ENCODE peak calls at places on chromosomes 12 and 14, in ten cellular contexts. One of them, this sample, is unnamed.
A peak's percentile ranks its signal among the peaks of the same experiment; 100 is the strongest.

GRCh38 chr12:55073043-55074022 is 52.9 kb upstream of the OR9K2 start:
- DNase-seq in transverse colon: peak; percentile 72
- DNase-seq in ovary: peak; percentile 63
- DNase-seq in heart left ventricle: peak; percentile 63
- DNase-seq in SJSA1: peak; percentile 16
- DNase-seq in stomach: peak; percentile 72
- DNase-seq in left lung: peak; percentile 63
- DNase-seq in small intestine: peak; percentile 63
- DNase-seq in uterus: peak; percentile 50
- DNase-seq in GM23248: peak; percentile 78
- DNase-seq in this sample: peak; percentile 66

GRCh38 chr12:42407306-42407705 is 81.3 kb downstream of the PPHLN1 start:
- DNase-seq in small intestine: no peak
- DNase-seq in uterus: no peak
- DNase-seq in transverse colon: no peak
- DNase-seq in stomach: no peak
- DNase-seq in left lung: no peak
- DNase-seq in GM23248: peak; percentile 18
- DNase-seq in heart left ventricle: no peak
- DNase-seq in SJSA1: no peak
- DNase-seq in ovary: no peak
- DNase-seq in this sample: no peak

GRCh38 chr12:105099355-105099754 is 8.2 kb upstream of the WASHC4 start:
- DNase-seq in uterus: no peak
- DNase-seq in transverse colon: no peak
- DNase-seq in heart left ventricle: no peak
- DNase-seq in SJSA1: no peak
- DNase-seq in left lung: no peak
- DNase-seq in ovary: no peak
- DNase-seq in stomach: no peak
- DNase-seq in GM23248: no peak
- DNase-seq in small intestine: no peak
- DNase-seq in this sample: no peak

GRCh38 chr14:105492966-105493871 is 2.2 kb downstream of the TEDC1 start:
- DNase-seq in GM23248: no peak
- DNase-seq in transverse colon: no peak
- DNase-seq in small intestine: no peak
- DNase-seq in left lung: peak; percentile 34
- DNase-seq in SJSA1: no peak
- DNase-seq in heart left ventricle: no peak
- DNase-seq in uterus: peak; percentile 18
- DNase-seq in ovary: no peak
- DNase-seq in stomach: no peak
- DNase-seq in this sample: no peak

GRCh38 chr14:42533476-42533875 is 926.8 kb downstream of the LRFN5 start:
- DNase-seq in small intestine: no peak
- DNase-seq in SJSA1: no peak
- DNase-seq in ovary: no peak
- DNase-seq in left lung: no peak
- DNase-seq in stomach: no peak
- DNase-seq in GM23248: no peak
- DNase-seq in uterus: no peak
- DNase-seq in transverse colon: no peak
- DNase-seq in heart left ventricle: no peak
- DNase-seq in this sample: no peak

GRCh38 chr14:60845523-60845922 is 111.0 kb downstream of the MNAT1 start:
- DNase-seq in heart left ventricle: no peak
- DNase-seq in SJSA1: no peak
- DNase-seq in GM23248: no peak
- DNase-seq in uterus: no peak
- DNase-seq in transverse colon: no peak
- DNase-seq in small intestine: no peak
- DNase-seq in ovary: no peak
- DNase-seq in left lung: no peak
- DNase-seq in stomach: no peak
- DNase-seq in this sample: no peak

GRCh38 chr14:51869426-51870113 is 9.2 kb downstream of the GNG2 start:
- DNase-seq in SJSA1: no peak
- DNase-seq in stomach: no peak
- DNase-seq in ovary: no peak
- DNase-seq in small intestine: no peak
- DNase-seq in uterus: no peak
- DNase-seq in heart left ventricle: no peak
- DNase-seq in left lung: no peak
- DNase-seq in GM23248: no peak
- DNase-seq in transverse colon: no peak
- DNase-seq in this sample: no peak

GRCh38 chr12:42192258-42192657 is 45.8 kb downstream of the YAF2 start:
- DNase-seq in uterus: no peak
- DNase-seq in ovary: no peak
- DNase-seq in SJSA1: no peak
- DNase-seq in heart left ventricle: no peak
- DNase-seq in left lung: no peak
- DNase-seq in transverse colon: no peak
- DNase-seq in small intestine: no peak
- DNase-seq in GM23248: no peak
- DNase-seq in stomach: no peak
- DNase-seq in this sample: no peak

GRCh38 chr12:133037207-133038005 is at the start of gene ZNF84:
- DNase-seq in small intestine: peak; percentile 99
- DNase-seq in transverse colon: peak; percentile 96
- DNase-seq in SJSA1: peak; percentile 77
- DNase-seq in ovary: peak; percentile 95
- DNase-seq in GM23248: peak; percentile 99
- DNase-seq in left lung: peak; percentile 98
- DNase-seq in stomach: peak; percentile 96
- DNase-seq in heart left ventricle: peak; percentile 97
- DNase-seq in uterus: peak; percentile 94
- DNase-seq in this sample: peak; percentile 98

DNA sequence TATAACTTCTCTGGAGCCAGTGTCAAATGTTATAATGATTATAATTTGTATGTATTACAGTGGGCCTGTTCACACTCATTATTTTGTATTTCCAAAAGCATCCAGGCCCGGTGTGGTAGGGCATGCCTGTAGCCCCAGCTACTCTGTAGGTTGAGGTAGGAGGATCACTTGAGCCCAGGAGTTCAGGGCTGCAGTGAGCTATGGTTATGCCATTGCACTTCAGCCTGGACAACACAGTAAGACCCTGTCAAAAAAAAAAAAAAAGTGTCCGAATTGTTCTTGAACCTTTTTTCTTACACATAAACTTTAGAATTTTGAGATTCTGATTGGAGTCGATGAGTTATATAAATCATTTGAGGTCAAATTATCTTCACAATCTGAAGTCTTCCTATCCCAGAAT is 1.0 kb downstream of the ZNF84 start:
- DNase-seq in stomach: no peak
- DNase-seq in left lung: no peak
- DNase-seq in heart left ventricle: no peak
- DNase-seq in uterus: no peak
- DNase-seq in small intestine: no peak
- DNase-seq in transverse colon: no peak
- DNase-seq in SJSA1: no peak
- DNase-seq in GM23248: peak; percentile 6
- DNase-seq in ovary: no peak
- DNase-seq in this sample: no peak
- H3K9me3 ChIP-seq in stomach: peaks cover 75% of the 10 kb centered on the region
- H3K9me3 ChIP-seq in left lung: no peaks in the 10 kb centered on the region
- H3K9me3 ChIP-seq in heart left ventricle: peaks cover 46% of the 10 kb centered on the region
- H3K9me3 ChIP-seq in uterus: peaks cover 52% of the 10 kb centered on the region
- H3K9me3 ChIP-seq in small intestine: peaks cover 1% of the 10 kb centered on the region
- H3K9me3 ChIP-seq in transverse colon: peaks cover 64% of the 10 kb centered on the region
- H3K9me3 ChIP-seq in SJSA1: peaks cover 26% of the 10 kb centered on the region
- H3K9me3 ChIP-seq in GM23248: peaks cover 4% of the 10 kb centered on the region
- H3K9me3 ChIP-seq in ovary: peaks cover 30% of the 10 kb centered on the region
- H3K9me3 ChIP-seq in this sample: peaks cover 13% of the 10 kb centered on the region

GRCh38 chr12:30425445-30425844 is 270.2 kb downstream of the IPO8 start:
- DNase-seq in SJSA1: no peak
- DNase-seq in ovary: no peak
- DNase-seq in small intestine: no peak
- DNase-seq in heart left ventricle: no peak
- DNase-seq in uterus: no peak
- DNase-seq in left lung: no peak
- DNase-seq in transverse colon: no peak
- DNase-seq in stomach: no peak
- DNase-seq in GM23248: no peak
- DNase-seq in this sample: no peak

GRCh38 chr12:30427555-30427954 is 268.1 kb downstream of the IPO8 start:
- DNase-seq in left lung: no peak
- DNase-seq in uterus: no peak
- DNase-seq in stomach: no peak
- DNase-seq in small intestine: no peak
- DNase-seq in ovary: no peak
- DNase-seq in heart left ventricle: no peak
- DNase-seq in transverse colon: no peak
- DNase-seq in SJSA1: no peak
- DNase-seq in GM23248: no peak
- DNase-seq in this sample: no peak

GRCh38 chr12:30423330-30423729 is 272.3 kb downstream of the IPO8 start:
- DNase-seq in left lung: no peak
- DNase-seq in stomach: no peak
- DNase-seq in heart left ventricle: no peak
- DNase-seq in SJSA1: no peak
- DNase-seq in small intestine: no peak
- DNase-seq in ovary: no peak
- DNase-seq in GM23248: no peak
- DNase-seq in transverse colon: no peak
- DNase-seq in uterus: no peak
- DNase-seq in this sample: no peak

GRCh38 chr12:30420561-30420960 is 275.1 kb downstream of the IPO8 start:
- DNase-seq in small intestine: no peak
- DNase-seq in left lung: no peak
- DNase-seq in GM23248: peak; percentile 55
- DNase-seq in ovary: no peak
- DNase-seq in SJSA1: no peak
- DNase-seq in stomach: no peak
- DNase-seq in uterus: no peak
- DNase-seq in transverse colon: no peak
- DNase-seq in heart left ventricle: no peak
- DNase-seq in this sample: no peak

GRCh38 chr12:30422844-30423243 is 272.8 kb downstream of the IPO8 start:
- DNase-seq in transverse colon: no peak
- DNase-seq in SJSA1: no peak
- DNase-seq in stomach: no peak
- DNase-seq in ovary: no peak
- DNase-seq in small intestine: no peak
- DNase-seq in left lung: no peak
- DNase-seq in GM23248: no peak
- DNase-seq in uterus: no peak
- DNase-seq in heart left ventricle: no peak
- DNase-seq in this sample: no peak
- H3K9me3 ChIP-seq in transverse colon: no peaks in the 10 kb centered on the region
- H3K9me3 ChIP-seq in SJSA1: peaks cover 3% of the 10 kb centered on the region
- H3K9me3 ChIP-seq in stomach: no peaks in the 10 kb centered on the region
- H3K9me3 ChIP-seq in ovary: no peaks in the 10 kb centered on the region
- H3K9me3 ChIP-seq in small intestine: no peaks in the 10 kb centered on the region
- H3K9me3 ChIP-seq in left lung: no peaks in the 10 kb centered on the region
- H3K9me3 ChIP-seq in GM23248: no peaks in the 10 kb centered on the region
- H3K9me3 ChIP-seq in uterus: no peaks in the 10 kb centered on the region
- H3K9me3 ChIP-seq in heart left ventricle: no peaks in the 10 kb centered on the region
- H3K9me3 ChIP-seq in this sample: no peaks in the 10 kb centered on the region

GRCh38 chr14:36510078-36510799 is 9.8 kb downstream of the NKX2-1 start:
- DNase-seq in GM23248: no peak
- DNase-seq in ovary: no peak
- DNase-seq in transverse colon: no peak
- DNase-seq in stomach: no peak
- DNase-seq in small intestine: no peak
- DNase-seq in SJSA1: no peak
- DNase-seq in heart left ventricle: no peak
- DNase-seq in uterus: no peak
- DNase-seq in left lung: no peak
- DNase-seq in this sample: no peak

GRCh38 chr14:36507847-36508417 is 12.1 kb downstream of the NKX2-1 start:
- DNase-seq in GM23248: no peak
- DNase-seq in heart left ventricle: no peak
- DNase-seq in stomach: no peak
- DNase-seq in ovary: no peak
- DNase-seq in uterus: no peak
- DNase-seq in small intestine: no peak
- DNase-seq in transverse colon: no peak
- DNase-seq in left lung: no peak
- DNase-seq in SJSA1: no peak
- DNase-seq in this sample: no peak

GRCh38 chr14:36506732-36507614 is 13.1 kb downstream of the NKX2-1 start:
- DNase-seq in stomach: no peak
- DNase-seq in ovary: no peak
- DNase-seq in left lung: no peak
- DNase-seq in SJSA1: no peak
- DNase-seq in heart left ventricle: no peak
- DNase-seq in uterus: no peak
- DNase-seq in small intestine: no peak
- DNase-seq in GM23248: no peak
- DNase-seq in transverse colon: no peak
- DNase-seq in this sample: no peak

GRCh38 chr14:36509056-36509917 is 10.7 kb downstream of the NKX2-1 start:
- DNase-seq in transverse colon: no peak
- DNase-seq in heart left ventricle: no peak
- DNase-seq in left lung: no peak
- DNase-seq in uterus: no peak
- DNase-seq in SJSA1: no peak
- DNase-seq in ovary: no peak
- DNase-seq in small intestine: no peak
- DNase-seq in GM23248: no peak
- DNase-seq in stomach: no peak
- DNase-seq in this sample: no peak

DNA sequence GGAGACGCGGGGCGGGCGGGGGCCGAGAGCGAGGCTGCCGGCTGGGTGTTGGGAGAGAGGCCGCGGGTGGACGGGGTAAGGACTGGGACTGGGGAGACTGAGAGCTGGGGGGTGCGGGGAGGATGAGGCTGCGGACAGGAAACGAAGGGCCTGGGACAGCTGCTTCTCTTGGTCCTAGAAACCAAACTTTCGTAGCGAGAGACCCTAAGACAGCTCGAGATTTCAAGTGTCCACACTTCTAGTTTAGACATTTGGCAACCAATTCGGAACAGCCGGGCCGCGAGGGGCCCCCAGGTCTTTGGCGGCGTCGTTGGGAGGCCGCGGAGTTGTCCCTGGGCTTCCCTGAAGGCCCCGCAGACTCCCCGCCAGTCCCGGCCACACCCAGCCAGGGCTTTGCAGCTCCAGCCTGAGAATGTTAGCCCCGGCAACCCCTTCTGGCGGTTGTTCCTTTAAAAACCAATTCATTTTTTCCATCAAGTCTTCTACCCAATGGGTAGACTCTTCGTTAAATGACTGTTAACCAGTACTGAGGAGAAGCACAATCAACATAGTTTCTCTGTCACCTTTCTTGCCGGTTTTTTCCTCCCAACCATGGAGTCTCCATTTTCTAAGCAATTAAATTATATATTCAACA is 11.5 kb downstream of the NKX2-1 start:
- DNase-seq in ovary: no peak
- DNase-seq in uterus: no peak
- DNase-seq in transverse colon: no peak
- DNase-seq in small intestine: no peak
- DNase-seq in GM23248: no peak
- DNase-seq in heart left ventricle: no peak
- DNase-seq in left lung: no peak
- DNase-seq in stomach: no peak
- DNase-seq in SJSA1: no peak
- DNase-seq in this sample: no peak
- H3K9me3 ChIP-seq in ovary: peaks cover 15% of the 10 kb centered on the region
- H3K9me3 ChIP-seq in uterus: no peaks in the 10 kb centered on the region
- H3K9me3 ChIP-seq in transverse colon: no peaks in the 10 kb centered on the region
- H3K9me3 ChIP-seq in small intestine: no peaks in the 10 kb centered on the region
- H3K9me3 ChIP-seq in GM23248: no peaks in the 10 kb centered on the region
- H3K9me3 ChIP-seq in heart left ventricle: no peaks in the 10 kb centered on the region
- H3K9me3 ChIP-seq in left lung: no peaks in the 10 kb centered on the region
- H3K9me3 ChIP-seq in stomach: no peaks in the 10 kb centered on the region
- H3K9me3 ChIP-seq in SJSA1: no peaks in the 10 kb centered on the region
- H3K9me3 ChIP-seq in this sample: no peaks in the 10 kb centered on the region

GRCh38 chr14:94345344-94346072 is 22.4 kb upstream of the SERPINA6 start:
- DNase-seq in small intestine: peak; percentile 39
- DNase-seq in stomach: no peak
- DNase-seq in SJSA1: peak; percentile 84
- DNase-seq in uterus: no peak
- DNase-seq in GM23248: peak; percentile 99
- DNase-seq in heart left ventricle: no peak
- DNase-seq in ovary: no peak
- DNase-seq in left lung: no peak
- DNase-seq in transverse colon: no peak
- DNase-seq in this sample: no peak

GRCh38 chr14:94346841-94347240 is 23.7 kb upstream of the SERPINA6 start:
- DNase-seq in left lung: no peak
- DNase-seq in small intestine: no peak
- DNase-seq in stomach: no peak
- DNase-seq in transverse colon: no peak
- DNase-seq in SJSA1: no peak
- DNase-seq in ovary: no peak
- DNase-seq in uterus: no peak
- DNase-seq in GM23248: peak; percentile 22
- DNase-seq in heart left ventricle: no peak
- DNase-seq in this sample: peak; percentile 6

GRCh38 chr14:94348836-94349235 is 25.7 kb upstream of the SERPINA6 start:
- DNase-seq in GM23248: no peak
- DNase-seq in stomach: no peak
- DNase-seq in small intestine: no peak
- DNase-seq in uterus: no peak
- DNase-seq in left lung: no peak
- DNase-seq in SJSA1: no peak
- DNase-seq in ovary: no peak
- DNase-seq in transverse colon: no peak
- DNase-seq in heart left ventricle: no peak
- DNase-seq in this sample: peak; percentile 4

GRCh38 chr14:94344389-94344788 is 21.3 kb upstream of the SERPINA6 start:
- DNase-seq in small intestine: no peak
- DNase-seq in heart left ventricle: no peak
- DNase-seq in ovary: no peak
- DNase-seq in stomach: no peak
- DNase-seq in GM23248: no peak
- DNase-seq in SJSA1: no peak
- DNase-seq in transverse colon: no peak
- DNase-seq in uterus: no peak
- DNase-seq in left lung: no peak
- DNase-seq in this sample: no peak

GRCh38 chr14:94349276-94349675 is 26.1 kb upstream of the SERPINA6 start:
- DNase-seq in left lung: no peak
- DNase-seq in small intestine: no peak
- DNase-seq in uterus: no peak
- DNase-seq in heart left ventricle: no peak
- DNase-seq in transverse colon: no peak
- DNase-seq in SJSA1: no peak
- DNase-seq in ovary: no peak
- DNase-seq in stomach: no peak
- DNase-seq in GM23248: no peak
- DNase-seq in this sample: peak; percentile 13
- H3K9me3 ChIP-seq in left lung: no peaks in the 10 kb centered on the region
- H3K9me3 ChIP-seq in small intestine: no peaks in the 10 kb centered on the region
- H3K9me3 ChIP-seq in uterus: no peaks in the 10 kb centered on the region
- H3K9me3 ChIP-seq in heart left ventricle: no peaks in the 10 kb centered on the region
- H3K9me3 ChIP-seq in transverse colon: no peaks in the 10 kb centered on the region
- H3K9me3 ChIP-seq in SJSA1: no peaks in the 10 kb centered on the region
- H3K9me3 ChIP-seq in ovary: no peaks in the 10 kb centered on the region
- H3K9me3 ChIP-seq in stomach: no peaks in the 10 kb centered on the region
- H3K9me3 ChIP-seq in GM23248: no peaks in the 10 kb centered on the region
- H3K9me3 ChIP-seq in this sample: no peaks in the 10 kb centered on the region

This sample was measured in colonic mucosa.